ENCODE peak calls at places on chromosomes 12 and 14, in eight cellular contexts. O is mesendoderm; D is aorta; A is hippocampal formation; L is fibroblast of gingiva; H is activated CD8-positive, alpha-beta memory T cell treated with anti-CD3 and anti-CD28 coated beads for 4 hours; K is HT-29; E is heart left ventricle. W is an unnamed sample.

GRCh38 chr12:8697120-8697475 is 693 bp upstream of the RIMKLB start:
- DNase-seq in H (no peak), D (no peak), L (peak; percentile 37), O (peak; percentile 81), A (peak; percentile 49), K (no peak), E (no peak), W (peak; percentile 83)

GRCh38 chr12:9064815-9065606 is 50.7 kb downstream of the A2M start:
- DNase-seq in E (peak; percentile 90), H (no peak), D (peak; percentile 85), L (peak; percentile 7), K (peak; percentile 46), A (no peak), O (peak; percentile 91), W (peak; percentile 89)

GRCh38 chr14:103512701-103513611 is 9.7 kb downstream of the CKB start:
- DNase-seq in O (no peak), E (peak; percentile 76), A (peak; percentile 76), L (peak; percentile 82), K (no peak), D (peak; percentile 91), H (no peak), W (peak; percentile 66)

GRCh38 chr14:97107760-97108159 is 310.6 kb downstream of the VRK1 start:
- DNase-seq in A (no peak), O (no peak), D (no peak), K (no peak), E (no peak), H (no peak), L (no peak), W (no peak)

GRCh38 chr14:69610859-69611263 is 535 bp upstream of the SUSD6 start:
- DNase-seq in H (no peak), L (peak; percentile 37), D (no peak), E (no peak), A (no peak), K (peak; percentile 12), O (peak; percentile 44), W (peak; percentile 60)

GRCh38 chr12:93601591-93601990 is 29.1 kb downstream of the SOCS2 start:
- DNase-seq in H (no peak), E (no peak), A (no peak), K (no peak), D (no peak), L (no peak), O (no peak), W (no peak)

GRCh38 chr14:88437659-88438058 is 52.2 kb downstream of the SPATA7 start:
- DNase-seq in A (no peak), E (no peak), K (peak; percentile 17), D (no peak), O (no peak), H (no peak), L (no peak), W (no peak)

GRCh38 chr12:117377758-117378157 is 16.3 kb upstream of the NOS1 start:
- DNase-seq in L (no peak), D (no peak), E (no peak), H (no peak), O (peak; percentile 68), A (no peak), K (peak; percentile 7), W (peak; percentile 17)

GRCh38 chr12:26126340-26127284 is 1.8 kb upstream of the BHLHE41 start:
- DNase-seq in K (peak; percentile 93), D (peak; percentile 94), O (peak; percentile 84), L (peak; percentile 69), A (peak; percentile 74), H (no peak), E (peak; percentile 94), W (peak; percentile 92)

GRCh38 chr14:94237046-94237445 is 56.0 kb downstream of the SERPINA10 start:
- DNase-seq in H (no peak), A (no peak), O (no peak), E (no peak), K (no peak), D (no peak), L (no peak), W (no peak)

GRCh38 chr12:52526511-52526951 is 6.3 kb upstream of the KRT5 start:
- DNase-seq in O (no peak), E (no peak), K (no peak), A (no peak), L (no peak), D (peak; percentile 24), H (no peak), W (no peak)

GRCh38 chr14:49173765-49174373 is 412.3 kb downstream of the RPS29 start:
- DNase-seq in D (no peak), L (peak; percentile 47), A (no peak), E (no peak), K (peak; percentile 75), O (peak; percentile 86), H (no peak), W (peak; percentile 87)

GRCh38 chr12:12661086-12661485 is 34.9 kb downstream of the GPR19 start:
- DNase-seq in D (no peak), L (peak; percentile 89), O (peak; percentile 23), H (no peak), E (no peak), A (no peak), K (no peak), W (no peak)

GRCh38 chr12:14854586-14855163 is 11.3 kb upstream of the ART4 start:
- DNase-seq in E (no peak), O (no peak), A (no peak), K (no peak), L (peak; percentile 89), D (no peak), H (no peak), W (peak; percentile 78)

GRCh38 chr12:94172031-94172430 is 23.7 kb downstream of the PLXNC1 start:
- DNase-seq in E (no peak), H (no peak), L (no peak), D (no peak), K (no peak), O (peak; percentile 59), A (no peak), W (no peak)

GRCh38 chr12:108772247-108772646 is 40.9 kb upstream of the CORO1C start:
- DNase-seq in K (no peak), H (no peak), A (no peak), D (no peak), L (no peak), E (peak; percentile 64), O (peak; percentile 55), W (peak; percentile 40)

GRCh38 chr12:132018193-132018916 is 68.6 kb downstream of the EP400 start:
- DNase-seq in E (no peak), K (no peak), H (no peak), D (peak; percentile 21), L (no peak), O (peak; percentile 48), A (no peak), W (no peak)

GRCh38 chr12:45728625-45729232 is 777 bp upstream of the ARID2 start:
- DNase-seq in A (peak; percentile 96), L (peak; percentile 98), O (peak; percentile 98), D (peak; percentile 98), E (peak; percentile 99), K (peak; percentile 94), H (peak; percentile 96), W (peak; percentile 99)

GRCh38 chr12:2465681-2466080 is 329.1 kb upstream of the FKBP4 start:
- DNase-seq in L (no peak), H (no peak), E (no peak), D (no peak), O (no peak), A (no peak), K (no peak), W (no peak)

GRCh38 chr14:100305446-100306255 is 593 bp downstream of the SLC25A29 start:
- DNase-seq in O (peak; percentile 42), K (no peak), E (no peak), L (no peak), H (peak; percentile 32), A (no peak), D (peak; percentile 67), W (peak; percentile 71)